ENCODE peak calls at places on chromosome 14, in seven cellular contexts. Y, S, P, O, M, L and U are unnamed samples. For H3K36me3, the result is how much of the 10 kb centered on the place peaks cover.

GRCh38 chr14:23627961-23628360 is 8.2 kb upstream of the DHRS2 start:
- DNase-seq in Y (no peak), S (no peak), P (no peak), O (no peak), M (no peak), L (no peak), U (no peak)

GRCh38 chr14:22370084-22370847 is 218.8 kb downstream of the DAD1 start:
- DNase-seq in Y (no peak), S (peak), P (no peak), O (no peak), M (no peak), L (no peak), U (no peak)

GRCh38 chr14:36207500-36207899 is 31.0 kb upstream of the PTCSC3 start:
- DNase-seq in Y (no peak), S (no peak), P (no peak), O (peak), M (no peak), L (no peak), U (no peak)

GRCh38 chr14:22664261-22664660 is 20.1 kb upstream of the OR6J1 start:
- DNase-seq in Y (no peak), S (peak), P (peak), O (no peak), M (no peak), L (no peak), U (no peak)

GRCh38 chr14:35016568-35016967 is 29.5 kb upstream of the FAM177A1 start:
- DNase-seq in Y (no peak), S (no peak), P (no peak), O (no peak), M (no peak), L (no peak), U (no peak)

GRCh38 chr14:84202486-84202885 is 1327.5 kb upstream of the FLRT2 start:
- DNase-seq in Y (no peak), S (no peak), P (no peak), O (no peak), M (no peak), L (no peak), U (no peak)

GRCh38 chr14:24849471-24849870 is 200.5 kb downstream of the STXBP6 start:
- DNase-seq in Y (no peak), S (no peak), P (no peak), O (no peak), M (no peak), L (no peak), U (no peak)

GRCh38 chr14:39374846-39375245 is 57.4 kb downstream of the FBXO33 start:
- DNase-seq in Y (no peak), S (no peak), P (no peak), O (no peak), M (no peak), L (no peak), U (no peak)

GRCh38 chr14:34931206-34931605 is 51.6 kb upstream of the SRP54 start:
- DNase-seq in Y (no peak), S (peak), P (no peak), O (no peak), M (no peak), L (no peak), U (no peak)

GRCh38 chr14:53668861-53669260 is 287.8 kb downstream of the BMP4 start:
- DNase-seq in Y (no peak), S (no peak), P (no peak), O (no peak), M (no peak), L (no peak), U (no peak)

GRCh38 chr14:53842938-53843337 is 113.7 kb downstream of the BMP4 start:
- DNase-seq in Y (no peak), S (peak), P (no peak), O (no peak), M (no peak), L (no peak), U (no peak)

GRCh38 chr14:55850803-55851202 is 267.4 kb upstream of the PELI2 start:
- DNase-seq in Y (no peak), S (peak), P (no peak), O (no peak), M (no peak), L (no peak), U (no peak)

GRCh38 chr14:62159314-62159713 is 397.1 kb downstream of the SNAPC1 start:
- DNase-seq in Y (no peak), S (no peak), P (no peak), O (no peak), M (no peak), L (no peak), U (no peak)

DNA sequence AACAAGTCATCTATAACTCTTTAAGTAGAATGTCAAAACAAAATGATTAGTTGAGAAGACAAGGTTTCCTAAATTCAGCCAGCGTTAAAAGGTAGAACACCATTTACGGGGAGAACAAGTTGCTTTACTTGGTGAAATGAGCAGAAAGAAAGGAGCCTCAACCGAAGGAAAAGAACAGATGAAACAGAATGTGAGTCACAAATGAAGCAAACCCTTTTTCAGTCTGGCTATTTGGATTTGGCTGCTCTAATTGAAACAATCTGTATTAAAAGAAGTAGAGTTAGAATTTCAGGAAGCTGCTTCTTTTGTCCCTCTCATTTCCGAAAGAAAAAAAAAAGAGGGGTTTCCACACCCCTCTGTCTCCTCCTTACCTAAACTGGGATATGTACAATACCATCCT is 34.6 kb downstream of the CEP128 start:
- DNase-seq in Y (no peak), S (no peak), P (no peak), O (no peak), M (no peak), L (no peak), U (no peak)
- H3K36me3 ChIP-seq in Y (under half), S (under half), P (under half), O (under half), M (under half), L (under half), U (under half)

GRCh38 chr14:20379743-20380142 is 33.6 kb downstream of the TEP1 start:
- DNase-seq in Y (no peak), S (no peak), P (no peak), O (no peak), M (no peak), L (no peak), U (no peak)
- H3K36me3 ChIP-seq in Y (under half), S (under half), P (under half), O (under half), M (under half), L (under half), U (under half)

GRCh38 chr14:68873379-68873778 is 80.5 kb upstream of the ZFP36L1 start:
- DNase-seq in Y (no peak), S (no peak), P (no peak), O (peak), M (no peak), L (no peak), U (no peak)
- H3K36me3 ChIP-seq in Y (under half), S (half or more), P (half or more), O (half or more), M (under half), L (under half), U (under half)

GRCh38 chr14:50109342-50109741 is 7.0 kb downstream of the VCPKMT start:
- DNase-seq in Y (no peak), S (no peak), P (no peak), O (peak), M (no peak), L (no peak), U (no peak)
- H3K36me3 ChIP-seq in Y (under half), S (under half), P (under half), O (half or more), M (under half), L (under half), U (under half)

GRCh38 chr14:74503256-74503972 is 9.8 kb downstream of the ISCA2 start:
- DNase-seq in Y (no peak), S (no peak), P (no peak), O (no peak), M (no peak), L (peak), U (no peak)
- H3K36me3 ChIP-seq in Y (under half), S (under half), P (under half), O (under half), M (under half), L (under half), U (under half)

DNA sequence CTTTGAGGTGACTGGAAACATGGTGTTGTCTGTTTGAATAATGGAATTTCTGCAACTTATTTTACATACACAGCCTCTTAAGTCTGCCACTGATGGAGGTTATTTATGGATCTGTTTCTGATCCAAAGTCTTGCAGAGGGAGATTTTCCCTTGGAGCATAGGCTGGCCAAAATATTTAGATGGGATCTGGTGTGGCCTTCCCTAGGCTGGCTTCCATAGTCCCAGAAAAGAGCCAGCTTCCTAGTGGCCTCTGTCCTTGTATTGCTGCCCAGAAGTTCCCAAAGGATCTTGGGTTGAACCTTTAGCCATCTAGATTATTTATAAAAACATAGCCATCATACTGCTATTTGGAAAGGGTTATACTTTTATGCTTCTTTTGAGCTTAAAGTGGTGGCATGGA is 491.1 kb upstream of the RGS6 start:
- DNase-seq in Y (no peak), S (no peak), P (no peak), O (no peak), M (no peak), L (no peak), U (no peak)
- H3K36me3 ChIP-seq in Y (under half), S (under half), P (under half), O (under half), M (under half), L (under half), U (under half)

GRCh38 chr14:99447739-99448138 is 32.9 kb downstream of the SETD3 start:
- DNase-seq in Y (no peak), S (no peak), P (no peak), O (no peak), M (no peak), L (no peak), U (no peak)

GRCh38 chr14:99452968-99453367 is 27.7 kb downstream of the SETD3 start:
- DNase-seq in Y (no peak), S (no peak), P (no peak), O (no peak), M (no peak), L (no peak), U (no peak)

GRCh38 chr14:99454246-99454645 is 26.4 kb downstream of the SETD3 start:
- DNase-seq in Y (no peak), S (no peak), P (no peak), O (no peak), M (no peak), L (no peak), U (no peak)

GRCh38 chr14:99451234-99451633 is 29.4 kb downstream of the SETD3 start:
- DNase-seq in Y (no peak), S (no peak), P (no peak), O (no peak), M (no peak), L (no peak), U (no peak)

DNA sequence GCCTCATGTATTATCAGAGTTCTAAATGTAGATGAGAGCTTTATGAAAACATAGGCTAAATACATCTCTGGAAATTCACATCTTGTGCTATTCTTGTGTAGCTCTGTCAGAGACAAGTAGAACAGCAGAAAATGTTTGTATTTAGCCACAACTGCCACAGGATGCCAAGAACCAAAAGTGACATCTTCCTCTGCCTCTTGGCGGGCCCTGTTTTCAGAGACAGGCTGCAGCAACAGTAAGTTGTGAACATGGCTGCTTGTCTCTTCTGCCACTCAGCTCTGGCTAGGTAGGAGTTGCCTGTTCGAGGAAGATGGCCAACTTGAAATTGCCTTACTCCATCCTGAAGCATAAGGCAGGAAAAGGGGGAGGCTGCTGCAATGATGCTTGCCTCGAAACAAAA is 30.4 kb downstream of the SETD3 start:
- DNase-seq in Y (no peak), S (no peak), P (no peak), O (no peak), M (no peak), L (no peak), U (no peak)
- H3K36me3 ChIP-seq in Y (under half), S (under half), P (under half), O (under half), M (under half), L (under half), U (under half)